ENCODE peak calls at places on chromosomes 3 and 15, in five cellular contexts. E is DND-41; O is Peyer's patch; A is neural progenitor cell; N is CD8-positive, alpha-beta memory T cell. F is an unnamed sample.

GRCh38 chr3:197023241-197023997 is 6.2 kb downstream of the MELTF start:
- DNase-seq in O (peak), A (no peak), N (no peak), E (no peak), F (no peak)

GRCh38 chr3:149153402-149153801 is 24.0 kb downstream of the HPS3 start:
- DNase-seq in O (no peak), E (no peak), N (no peak), A (no peak), F (no peak)

GRCh38 chr15:63218114-63218808 is 28.9 kb downstream of the RAB8B start:
- DNase-seq in O (no peak), E (no peak), A (no peak), N (no peak), F (no peak)

GRCh38 chr3:16174976-16175901 is 759 bp downstream of the GALNT15 start:
- DNase-seq in A (no peak), N (no peak), O (no peak), E (no peak), F (no peak)

GRCh38 chr3:177104299-177104992 is 92.8 kb downstream of the TBL1XR1 start:
- DNase-seq in O (no peak), A (no peak), N (no peak), E (no peak), F (no peak)

GRCh38 chr3:150972379-150972985 is at the start of gene CLRN1:
- DNase-seq in N (no peak), O (no peak), A (no peak), E (no peak), F (no peak)

GRCh38 chr3:177026505-177027277 is 170.6 kb downstream of the TBL1XR1 start:
- DNase-seq in A (no peak), N (no peak), O (no peak), E (no peak), F (no peak)

GRCh38 chr15:89649716-89650115 is 5.6 kb downstream of the KIF7 start:
- DNase-seq in A (no peak), N (no peak), O (peak), E (no peak), F (no peak)

GRCh38 chr3:52128118-52128683 is 26.0 kb downstream of the POC1A start:
- DNase-seq in A (no peak), N (no peak), O (no peak), E (no peak), F (no peak)

GRCh38 chr15:67542192-67542461 is 376 bp upstream of the MAP2K5 start:
- DNase-seq in E (no peak), N (no peak), A (peak), O (no peak), F (no peak)

GRCh38 chr3:4834403-4834866 is 144.8 kb upstream of the BHLHE40 start:
- DNase-seq in N (peak), O (peak), A (no peak), E (peak), F (no peak)

GRCh38 chr3:38028621-38029361 is 651 bp downstream of the PLCD1 start:
- DNase-seq in A (peak), N (no peak), E (no peak), O (peak), F (no peak)

GRCh38 chr15:58260186-58260910 is 122.2 kb downstream of the AQP9 start:
- DNase-seq in N (no peak), O (no peak), E (no peak), A (no peak), F (no peak)

GRCh38 chr3:150077107-150077506 is 106.4 kb upstream of the PFN2 start:
- DNase-seq in E (no peak), O (no peak), A (no peak), N (no peak), F (no peak)

GRCh38 chr3:42600958-42601675 is 631 bp downstream of the NKTR start:
- DNase-seq in A (peak), N (peak), O (peak), E (peak), F (peak)

GRCh38 chr15:29411299-29411698 is 141.7 kb upstream of the NSMCE3 start:
- DNase-seq in O (no peak), E (no peak), A (no peak), N (no peak), F (no peak)

GRCh38 chr15:66310786-66311185 is 17.4 kb downstream of the DIS3L start:
- DNase-seq in E (no peak), N (no peak), O (no peak), A (no peak), F (no peak)

GRCh38 chr3:55174723-55175122 is 246.9 kb upstream of the LRTM1 start:
- DNase-seq in E (no peak), A (no peak), N (no peak), O (no peak), F (no peak)

GRCh38 chr3:106204160-106204868 is 335.5 kb upstream of the CBLB start:
- DNase-seq in A (no peak), E (no peak), N (no peak), O (no peak), F (no peak)

GRCh38 chr3:63763156-63763555 is 55.9 kb upstream of the C3orf49 start:
- DNase-seq in E (no peak), N (no peak), O (no peak), A (no peak), F (no peak)

GRCh38 chr3:194306109-194306686 is 44.9 kb downstream of the CPN2 start:
- DNase-seq in O (peak), E (peak), A (no peak), N (peak), F (no peak)

GRCh38 chr3:152056481-152056880 is 183.0 kb downstream of the SUCNR1 start:
- DNase-seq in N (no peak), O (no peak), A (no peak), E (no peak), F (no peak)

GRCh38 chr3:152058906-152059305 is 185.5 kb downstream of the SUCNR1 start:
- DNase-seq in O (no peak), A (no peak), E (no peak), N (no peak), F (no peak)

GRCh38 chr3:152054315-152054714 is 180.9 kb downstream of the SUCNR1 start:
- DNase-seq in N (no peak), A (no peak), E (no peak), O (no peak), F (no peak)

GRCh38 chr3:152056073-152056472 is 182.6 kb downstream of the SUCNR1 start:
- DNase-seq in N (no peak), A (no peak), E (no peak), O (no peak), F (no peak)

GRCh38 chr3:152056987-152057386 is 183.5 kb downstream of the SUCNR1 start:
- DNase-seq in N (no peak), E (no peak), O (no peak), A (no peak), F (no peak)
- H3K27ac ChIP-seq in N (no peak), E (no peak), O (no peak), A (no peak), F (no peak)

GRCh38 chr15:43132830-43133428 is 457 bp upstream of the TMEM62 start:
- DNase-seq in O (peak), A (peak), N (no peak), E (no peak), F (no peak)
- H3K27ac ChIP-seq in O (peak), A (no peak), N (peak), E (peak), F (peak)

DNA sequence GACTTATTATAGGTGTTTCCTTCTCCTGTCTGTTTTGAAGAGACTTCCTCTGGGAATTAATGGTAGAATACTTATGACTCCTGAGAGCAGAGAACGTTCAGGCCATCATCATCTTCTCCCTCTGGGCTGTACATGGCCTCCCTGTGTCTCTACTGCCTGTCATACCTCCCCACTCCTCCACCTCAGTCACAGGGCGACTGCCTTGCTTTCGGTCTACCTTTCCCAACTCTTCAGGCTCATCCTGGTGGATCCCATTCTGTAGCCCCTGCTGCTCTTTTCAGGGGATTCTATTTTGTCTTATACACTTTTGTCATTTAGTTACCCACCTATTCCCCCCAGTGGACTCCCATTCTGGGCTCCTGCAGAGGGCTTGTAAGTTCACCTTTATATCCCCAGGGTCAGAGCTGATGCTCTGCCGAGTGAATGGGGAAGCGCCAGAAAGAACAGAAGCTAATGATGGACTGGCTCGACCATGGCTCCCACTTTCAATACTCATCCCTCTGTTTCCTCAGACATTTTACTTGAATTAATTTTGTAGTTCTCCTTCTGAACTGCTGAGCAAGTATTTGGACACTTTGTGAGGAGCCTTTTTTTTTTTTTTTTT is 28.6 kb downstream of the FNDC3B start:
- DNase-seq in O (no peak), N (no peak), A (no peak), E (no peak), F (no peak)
- H3K27ac ChIP-seq in O (no peak), N (no peak), A (no peak), E (no peak), F (no peak)

DNA sequence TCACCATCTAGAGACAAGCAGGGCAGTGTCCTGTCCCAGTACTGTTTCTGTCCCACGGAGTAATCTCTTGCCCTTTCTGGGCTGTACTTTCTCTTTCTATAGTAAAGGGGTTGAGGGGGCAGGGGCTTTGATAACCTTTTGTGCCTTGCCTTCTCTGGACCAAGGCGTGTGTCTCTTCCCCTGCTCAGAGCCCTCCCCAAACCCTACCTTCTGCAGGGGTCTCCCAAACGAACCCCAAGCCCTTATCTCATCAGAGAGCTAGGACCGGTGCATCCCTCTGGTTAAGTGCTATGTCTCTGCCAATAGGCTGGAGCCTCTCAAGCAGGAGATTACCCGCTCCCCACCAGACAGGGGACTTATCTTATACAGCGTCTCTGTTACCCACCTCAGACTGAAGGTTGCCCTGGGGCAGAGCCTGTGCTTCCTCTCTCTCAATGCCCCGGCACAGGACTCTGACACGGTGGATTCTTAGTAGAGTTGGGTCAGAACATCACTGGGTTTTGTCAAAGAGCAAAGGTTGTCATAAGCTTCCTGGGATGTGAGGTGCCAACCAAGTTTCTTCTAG is 2.9 kb downstream of the PLEKHO2 start:
- DNase-seq in A (peak), O (no peak), E (no peak), N (peak), F (no peak)
- H3K27ac ChIP-seq in A (no peak), O (peak), E (no peak), N (peak), F (peak)

GRCh38 chr15:82105458-82106205 is 59.8 kb upstream of the MEX3B start:
- DNase-seq in O (no peak), N (no peak), E (no peak), A (no peak), F (no peak)

GRCh38 chr15:82095803-82096202 is 50.0 kb upstream of the MEX3B start:
- DNase-seq in A (no peak), N (no peak), O (no peak), E (no peak), F (no peak)

GRCh38 chr15:82098674-82099073 is 52.9 kb upstream of the MEX3B start:
- DNase-seq in N (no peak), A (no peak), O (no peak), E (no peak), F (no peak)

GRCh38 chr15:82103500-82103899 is 57.7 kb upstream of the MEX3B start:
- DNase-seq in N (no peak), E (no peak), O (no peak), A (no peak), F (no peak)

GRCh38 chr15:82100116-82100795 is 54.4 kb upstream of the MEX3B start:
- DNase-seq in E (no peak), N (no peak), A (peak), O (no peak), F (no peak)
- H3K27ac ChIP-seq in E (no peak), N (no peak), A (no peak), O (no peak), F (no peak)

GRCh38 chr3:111765136-111765535 is 93.9 kb upstream of the PHLDB2 start:
- DNase-seq in O (no peak), N (no peak), E (no peak), A (no peak), F (no peak)

GRCh38 chr3:111764645-111765091 is 94.4 kb upstream of the PHLDB2 start:
- DNase-seq in N (no peak), E (no peak), O (no peak), A (no peak), F (no peak)

GRCh38 chr3:111762535-111762934 is 96.5 kb upstream of the PHLDB2 start:
- DNase-seq in N (no peak), O (no peak), E (no peak), A (no peak), F (no peak)

GRCh38 chr3:111763101-111763500 is 96.0 kb upstream of the PHLDB2 start:
- DNase-seq in O (no peak), A (no peak), N (no peak), E (no peak), F (no peak)

GRCh38 chr3:111763968-111764367 is 95.1 kb upstream of the PHLDB2 start:
- DNase-seq in A (no peak), E (no peak), N (no peak), O (no peak), F (no peak)
- H3K27ac ChIP-seq in A (no peak), E (no peak), N (no peak), O (peak), F (no peak)

GRCh38 chr15:92909131-92909781 is 9.1 kb downstream of the CHD2 start:
- DNase-seq in N (no peak), A (no peak), E (no peak), O (no peak), F (no peak)
- H3K27ac ChIP-seq in N (no peak), A (peak), E (peak), O (peak), F (peak)

GRCh38 chr3:147359177-147360062 is 46.9 kb downstream of the ZIC4 start:
- DNase-seq in A (peak), N (no peak), O (no peak), E (no peak), F (no peak)

GRCh38 chr3:147355104-147355854 is 51.1 kb downstream of the ZIC4 start:
- DNase-seq in N (no peak), O (no peak), E (no peak), A (peak), F (no peak)

GRCh38 chr3:147358144-147358992 is 48.0 kb downstream of the ZIC4 start:
- DNase-seq in O (no peak), N (no peak), A (no peak), E (no peak), F (no peak)

GRCh38 chr3:147356145-147356908 is 50.0 kb downstream of the ZIC4 start:
- DNase-seq in E (no peak), A (no peak), N (no peak), O (no peak), F (no peak)

GRCh38 chr3:147356909-147357733 is 49.2 kb downstream of the ZIC4 start:
- DNase-seq in E (no peak), O (no peak), A (peak), N (no peak), F (no peak)
- H3K27ac ChIP-seq in E (no peak), O (no peak), A (no peak), N (no peak), F (no peak)

F was measured in caudate nucleus.